ENCODE peak calls at places on chromosomes 7 and 10, in eight cellular contexts. B is GM23338, Q is HCT116, M is neural progenitor cell, D is PC-3, Y is SK-N-SH, C is OCI-LY7, U is hepatocyte. Z is an unnamed sample.

GRCh38 chr7:24025094-24025493 is 258.9 kb upstream of the NPY start:
- DNase-seq in B (peak), Q (no peak), D (peak), U (no peak), M (peak), C (no peak), Y (no peak), Z (no peak)

GRCh38 chr7:142579946-142580345 is 169.3 kb upstream of the PRSS1 start:
- DNase-seq in C (no peak), D (no peak), Q (no peak), U (no peak), B (no peak), M (no peak), Y (no peak), Z (no peak)

GRCh38 chr10:29026065-29026797 is 262.6 kb upstream of the LYZL1 start:
- DNase-seq in Q (no peak), C (no peak), U (no peak), Y (no peak), D (no peak), M (peak), B (peak), Z (no peak)

GRCh38 chr10:11551915-11552602 is 59.4 kb downstream of the USP6NL start:
- DNase-seq in B (no peak), D (peak), Q (peak), C (no peak), M (no peak), U (peak), Y (no peak), Z (no peak)

GRCh38 chr7:44063894-44064651 is 1.3 kb downstream of the PGAM2 start:
- DNase-seq in Q (no peak), C (no peak), D (no peak), B (peak), U (no peak), M (peak), Y (peak), Z (no peak)

GRCh38 chr7:13946181-13946580 is 43.3 kb downstream of the ETV1 start:
- DNase-seq in D (peak), Q (no peak), B (no peak), Y (no peak), U (no peak), M (no peak), C (no peak), Z (no peak)

GRCh38 chr10:129417164-129417563 is 49.9 kb upstream of the MGMT start:
- DNase-seq in D (no peak), U (no peak), C (no peak), M (no peak), Y (no peak), Q (no peak), B (no peak), Z (no peak)

GRCh38 chr7:66114743-66115727 is at the start of gene CRCP:
- DNase-seq in U (peak), M (peak), Y (peak), C (peak), Q (no peak), B (peak), D (peak), Z (peak)

GRCh38 chr10:35356725-35357092 is 20.4 kb downstream of the CCNY start:
- DNase-seq in Y (no peak), B (no peak), M (no peak), C (no peak), D (no peak), Q (no peak), U (no peak), Z (no peak)

GRCh38 chr7:44634839-44635591 is 28.6 kb downstream of the OGDH start:
- DNase-seq in C (no peak), B (no peak), U (peak), Y (no peak), M (no peak), Q (no peak), D (no peak), Z (no peak)

GRCh38 chr7:485188-486081 is 34.2 kb downstream of the PDGFA start:
- DNase-seq in D (peak), Y (no peak), B (no peak), C (no peak), Q (no peak), U (no peak), M (no peak), Z (no peak)

GRCh38 chr10:44589181-44589884 is 204.4 kb upstream of the CXCL12 start:
- DNase-seq in M (no peak), U (no peak), D (no peak), B (peak), Y (no peak), C (no peak), Q (no peak), Z (no peak)

GRCh38 chr7:36283711-36284130 is 105.9 kb upstream of the ANLN start:
- DNase-seq in Y (no peak), Q (no peak), M (no peak), D (no peak), B (no peak), C (peak), U (no peak), Z (no peak)

GRCh38 chr7:35647171-35647574 is 47.8 kb downstream of the HERPUD2 start:
- DNase-seq in Y (peak), C (no peak), D (no peak), M (peak), U (peak), Q (no peak), B (peak), Z (peak)

GRCh38 chr7:135508853-135509588 is 881 bp downstream of the CNOT4 start:
- DNase-seq in M (peak), C (peak), Q (no peak), Y (peak), D (peak), B (peak), U (peak), Z (peak)

GRCh38 chr7:135761751-135762488 is 13.3 kb upstream of the FAM180A start:
- DNase-seq in U (no peak), Q (no peak), D (no peak), M (no peak), C (no peak), Y (no peak), B (no peak), Z (no peak)

GRCh38 chr7:75652788-75653187 is 86.0 kb downstream of the HIP1 start:
- DNase-seq in Y (no peak), Q (no peak), B (no peak), C (no peak), D (no peak), M (no peak), U (no peak), Z (no peak)

GRCh38 chr7:158377800-158378623 is 209.6 kb downstream of the PTPRN2 start:
- DNase-seq in U (peak), Q (no peak), C (no peak), M (no peak), Y (no peak), B (no peak), D (peak), Z (no peak)

DNA sequence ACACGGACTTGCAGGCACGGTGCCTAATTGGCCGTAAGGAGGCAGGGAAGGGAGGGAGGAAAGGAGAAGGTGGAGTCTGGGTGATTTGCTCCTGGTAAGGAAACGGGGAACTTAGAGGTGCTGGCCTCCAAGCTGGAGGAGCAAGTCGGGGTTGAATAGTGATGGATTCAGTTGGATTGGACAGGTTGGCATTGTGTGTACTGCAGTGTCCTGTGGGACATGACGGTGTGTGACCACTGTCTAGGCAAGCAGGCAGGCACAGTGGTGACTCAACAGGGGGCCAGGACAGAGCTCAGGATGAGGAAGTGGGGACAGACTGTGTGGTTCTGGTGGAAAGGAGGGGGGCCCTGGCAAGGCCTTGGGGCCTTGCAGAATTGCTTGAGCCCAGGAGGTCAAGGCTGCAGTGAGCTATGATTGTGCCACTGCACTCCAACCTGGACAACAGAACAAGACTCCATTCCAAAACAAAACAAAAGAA is 48.8 kb downstream of the COL26A1 start:
- DNase-seq in U (no peak), D (no peak), B (peak), Q (no peak), M (no peak), Y (no peak), C (no peak), Z (no peak)
- TF ChIP-seq CTCF in U (no peak), D (peak), B (no peak), Q (no peak), M (no peak), Y (no peak), C (peak), Z (no peak)

DNA sequence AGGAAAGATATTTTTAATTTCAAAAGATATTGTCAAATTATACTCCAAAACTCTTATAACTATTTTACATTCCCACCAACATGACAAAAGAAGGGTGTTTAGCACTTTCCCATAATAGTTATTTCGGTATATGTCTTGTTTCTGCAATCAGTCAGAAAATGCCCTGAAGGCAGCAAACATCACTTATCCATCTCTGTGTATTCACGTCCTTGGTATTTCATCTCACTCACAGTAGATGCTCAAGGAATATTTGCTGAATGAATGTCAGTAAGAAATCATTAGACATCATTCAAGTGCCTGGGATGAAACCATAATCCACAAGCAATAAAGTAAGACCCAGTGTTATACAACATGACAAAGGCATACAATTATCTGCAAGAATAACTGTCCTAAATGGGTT is 112.7 kb downstream of the GFRA1 start:
- DNase-seq in C (no peak), D (no peak), M (no peak), U (no peak), B (no peak), Q (no peak), Y (no peak), Z (no peak)
- TF ChIP-seq EZH2phosphoT487 in C (no peak), D (no peak), M (no peak), U (no peak), B (no peak), Q (no peak), Y (no peak), Z (no peak)

GRCh38 chr7:137986252-137987010 is 15.5 kb downstream of the CREB3L2 start:
- DNase-seq in M (no peak), C (peak), Q (no peak), B (no peak), D (no peak), Y (no peak), U (peak), Z (no peak)

GRCh38 chr7:137984181-137985041 is 17.5 kb downstream of the CREB3L2 start:
- DNase-seq in D (no peak), M (no peak), Y (no peak), B (no peak), C (no peak), Q (no peak), U (no peak), Z (no peak)

GRCh38 chr7:137985253-137985896 is 16.5 kb downstream of the CREB3L2 start:
- DNase-seq in M (no peak), C (peak), D (no peak), Q (no peak), Y (no peak), B (peak), U (no peak), Z (no peak)

GRCh38 chr7:137987011-137987334 is 14.9 kb downstream of the CREB3L2 start:
- DNase-seq in M (no peak), D (no peak), B (no peak), Q (no peak), U (no peak), Y (no peak), C (no peak), Z (no peak)

DNA sequence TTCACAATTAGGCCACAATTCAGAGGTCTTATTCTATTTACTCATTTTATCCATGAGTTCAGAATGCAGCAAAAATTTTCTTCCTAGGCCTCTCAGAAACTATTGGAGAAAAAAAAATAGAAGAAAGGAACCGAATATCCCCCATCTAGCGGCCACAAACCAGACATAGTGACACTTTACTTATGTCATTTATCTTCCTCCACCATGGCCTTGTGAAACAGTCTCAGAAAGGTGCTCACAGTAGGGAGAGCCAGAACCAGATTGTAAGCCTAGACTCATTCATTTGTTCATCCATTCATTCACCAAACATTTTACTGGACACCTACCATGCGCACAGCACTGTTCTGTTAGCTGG is 16.0 kb downstream of the CREB3L2 start:
- DNase-seq in Y (no peak), C (peak), U (no peak), D (no peak), Q (no peak), B (no peak), M (no peak), Z (no peak)
- H3K27ac ChIP-seq in Y (no peak), C (peak), U (peak), D (no peak), Q (no peak), B (peak), M (no peak), Z (peak)

GRCh38 chr10:82796510-82796909 is 921.5 kb downstream of the NRG3 start:
- DNase-seq in Q (no peak), C (peak), Y (peak), U (no peak), B (peak), D (no peak), M (no peak), Z (no peak)
- TF ChIP-seq CTCF in Q (no peak), C (peak), Y (peak), U (peak), B (no peak), D (peak), M (peak), Z (peak)

Z was measured in MM.1S.